ENCODE peak calls at places on chromosomes 13 and 19, in ten cellular contexts. H is AG10803; I is bronchial epithelial cell; E is GM13977; T is CD8-positive, alpha-beta T cell; M is breast epithelium; B is choroid plexus epithelial cell; Y is OCI-LY7; D is fibroblast of mammary gland; N is RWPE1. A is an unnamed sample.

GRCh38 chr19:48568345-48568886 is 16.4 kb downstream of the SULT2B1 start:
- DNase-seq in I (peak), N (peak), B (peak), E (no peak), T (no peak), M (peak), D (peak), Y (no peak), H (peak), A (peak)

GRCh38 chr19:10321417-10321797 is 5.6 kb upstream of the FDX2 start:
- DNase-seq in I (no peak), Y (no peak), T (no peak), D (no peak), E (no peak), N (no peak), M (no peak), B (no peak), H (no peak), A (no peak)

GRCh38 chr13:113898391-113898790 is 34.5 kb upstream of the GAS6 start:
- DNase-seq in I (no peak), H (no peak), M (peak), Y (no peak), T (no peak), D (no peak), E (no peak), B (no peak), N (no peak), A (peak)

GRCh38 chr19:35216026-35216832 is 12.3 kb downstream of the FAM187B start:
- DNase-seq in D (peak), E (no peak), T (no peak), I (peak), H (peak), B (peak), Y (peak), M (no peak), N (no peak), A (no peak)

GRCh38 chr13:94920578-94920977 is 208.2 kb upstream of the SOX21 start:
- DNase-seq in N (no peak), B (no peak), D (no peak), Y (no peak), H (no peak), I (no peak), E (no peak), T (no peak), M (no peak), A (no peak)

GRCh38 chr19:47762615-47763308 is 15.7 kb upstream of the SELENOW start:
- DNase-seq in D (peak), B (peak), T (no peak), M (no peak), I (no peak), N (no peak), H (no peak), E (no peak), Y (no peak), A (no peak)

GRCh38 chr19:2761876-2762782 is 20.9 kb downstream of the SGTA start:
- DNase-seq in I (no peak), T (no peak), E (no peak), D (no peak), Y (no peak), B (no peak), N (no peak), H (no peak), M (no peak), A (no peak)

GRCh38 chr13:98813993-98814392 is 61.5 kb upstream of the SLC15A1 start:
- DNase-seq in T (no peak), M (no peak), I (peak), B (no peak), H (no peak), Y (no peak), D (peak), E (no peak), N (no peak), A (no peak)

GRCh38 chr19:3575949-3576673 is 3.4 kb downstream of the HMG20B start:
- DNase-seq in E (no peak), B (no peak), M (no peak), H (no peak), D (no peak), I (no peak), Y (no peak), T (no peak), N (no peak), A (no peak)

GRCh38 chr13:106418556-106418955 is 116.9 kb downstream of the EFNB2 start:
- DNase-seq in I (peak), M (no peak), D (peak), E (no peak), T (no peak), N (no peak), Y (no peak), B (no peak), H (peak), A (no peak)

GRCh38 chr13:95023405-95023804 is 277.8 kb downstream of the ABCC4 start:
- DNase-seq in T (no peak), N (peak), D (peak), H (no peak), E (no peak), Y (no peak), B (no peak), I (peak), M (no peak), A (no peak)

GRCh38 chr19:3135961-3136683 is at the start of gene GNA15:
- DNase-seq in N (peak), M (peak), I (peak), T (no peak), H (no peak), D (no peak), Y (no peak), E (peak), B (no peak), A (no peak)

GRCh38 chr13:94050039-94050438 is 429.4 kb downstream of the DCT start:
- DNase-seq in N (no peak), I (no peak), D (no peak), E (no peak), Y (no peak), H (no peak), T (no peak), B (no peak), M (no peak), A (no peak)

GRCh38 chr13:110713981-110714797 is 689 bp downstream of the ING1 start:
- DNase-seq in B (peak), H (no peak), M (peak), T (peak), Y (peak), E (peak), I (peak), N (peak), D (peak), A (no peak)
- TF ChIP-seq CTCF in B (no peak), H (peak), M (no peak), T (no peak), Y (peak), E (peak), I (peak), N (no peak), D (no peak), A (peak)

GRCh38 chr19:38413416-38413815 is 10.5 kb downstream of the FAM98C start:
- DNase-seq in B (no peak), M (no peak), D (no peak), T (no peak), I (no peak), H (no peak), N (no peak), Y (no peak), E (no peak), A (no peak)

GRCh38 chr19:38420935-38421334 is 5.1 kb downstream of the RASGRP4 start:
- DNase-seq in D (no peak), T (no peak), E (no peak), B (no peak), M (no peak), N (no peak), Y (no peak), H (no peak), I (no peak), A (no peak)

GRCh38 chr19:38421856-38422255 is 4.2 kb downstream of the RASGRP4 start:
- DNase-seq in I (no peak), H (no peak), D (no peak), M (no peak), T (no peak), B (no peak), N (no peak), E (no peak), Y (no peak), A (no peak)

GRCh38 chr19:38417146-38417543 is 8.9 kb downstream of the RASGRP4 start:
- DNase-seq in I (no peak), H (no peak), T (no peak), D (no peak), N (no peak), Y (no peak), B (no peak), M (no peak), E (no peak), A (no peak)

DNA sequence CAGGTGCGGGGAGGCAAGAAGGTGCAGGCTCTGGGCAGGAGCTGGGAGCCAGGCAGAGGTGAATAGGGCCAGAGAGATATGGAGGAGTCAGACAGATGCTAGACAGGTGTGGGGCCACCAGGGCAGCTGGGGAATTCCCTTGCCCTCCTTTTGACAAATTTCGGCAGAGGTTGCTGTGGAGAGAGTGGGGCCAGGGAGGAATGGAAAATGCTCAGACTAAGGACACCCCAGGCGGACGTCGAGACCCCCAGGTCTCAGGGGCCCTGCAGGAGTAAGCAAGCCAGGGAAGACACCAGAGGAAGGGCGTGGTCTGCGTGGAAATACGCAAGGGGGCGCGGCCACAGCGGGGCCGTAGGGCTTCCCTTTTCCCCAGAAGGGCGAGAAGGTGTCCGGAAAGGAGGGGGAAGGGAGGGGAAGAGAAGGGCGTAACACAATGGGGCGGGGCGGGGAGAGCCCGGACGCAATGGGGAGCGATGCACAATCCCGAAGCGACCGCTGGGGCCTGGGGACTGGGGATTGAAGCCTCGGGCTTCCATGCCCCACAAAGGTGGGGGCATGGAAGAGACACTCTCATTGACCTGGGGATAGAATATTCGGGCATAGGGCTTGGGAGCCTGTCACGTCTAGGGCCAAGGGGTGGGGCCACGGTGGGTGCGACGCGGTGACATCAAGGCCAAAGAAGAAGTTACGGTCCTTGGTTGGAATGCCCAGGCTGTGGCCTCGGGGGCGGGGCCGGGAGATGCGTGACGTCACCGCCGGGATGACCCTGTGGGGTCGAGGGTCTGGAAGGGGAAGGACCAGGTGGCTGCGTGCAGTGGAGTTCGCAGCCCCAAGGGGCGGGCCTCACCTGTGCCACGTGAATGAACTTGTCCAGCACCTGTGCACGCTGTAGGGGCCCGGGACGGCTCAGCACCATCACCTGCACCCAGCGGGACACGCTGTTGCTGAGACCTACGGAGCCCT is 8.2 kb downstream of the RASGRP4 start:
- DNase-seq in E (peak), T (no peak), N (peak), D (no peak), I (peak), B (no peak), H (no peak), M (no peak), Y (peak), A (no peak)
- TF ChIP-seq CTCF in E (no peak), T (no peak), N (no peak), D (no peak), I (no peak), B (no peak), H (no peak), M (no peak), Y (no peak), A (no peak)

GRCh38 chr13:41311607-41312500 is 787 bp downstream of the NAA16 start:
- DNase-seq in D (peak), M (no peak), Y (peak), T (peak), H (peak), E (peak), B (peak), I (peak), N (peak), A (no peak)

GRCh38 chr13:41313117-41313516 is 2.0 kb downstream of the NAA16 start:
- DNase-seq in M (no peak), Y (no peak), H (no peak), B (no peak), E (no peak), I (no peak), D (no peak), T (no peak), N (no peak), A (no peak)

GRCh38 chr13:41308241-41308640 is 2.8 kb upstream of the NAA16 start:
- DNase-seq in H (no peak), T (no peak), M (no peak), B (no peak), E (no peak), I (no peak), Y (no peak), D (no peak), N (no peak), A (no peak)

GRCh38 chr13:41313659-41314197 is 2.7 kb downstream of the NAA16 start:
- DNase-seq in M (no peak), E (no peak), D (no peak), N (no peak), T (no peak), H (no peak), I (no peak), B (no peak), Y (no peak), A (no peak)

GRCh38 chr13:41310963-41311606 is at the start of gene NAA16:
- DNase-seq in M (peak), N (peak), E (peak), B (peak), T (peak), Y (peak), D (peak), H (peak), I (peak), A (peak)
- TF ChIP-seq CTCF in M (no peak), N (no peak), E (no peak), B (no peak), T (no peak), Y (peak), D (no peak), H (no peak), I (no peak), A (peak)

GRCh38 chr19:53881482-53882390 is at the start of gene PRKCG:
- DNase-seq in Y (no peak), T (peak), H (no peak), M (no peak), E (peak), N (no peak), I (no peak), D (no peak), B (no peak), A (no peak)
- TF ChIP-seq CTCF in Y (peak), T (peak), H (peak), M (no peak), E (peak), N (peak), I (peak), D (no peak), B (peak), A (peak)

GRCh38 chr13:101545521-101545920 is 93.0 kb downstream of the ITGBL1 start:
- DNase-seq in B (peak), I (no peak), Y (no peak), H (no peak), D (no peak), T (no peak), E (no peak), M (no peak), N (no peak), A (no peak)
- TF ChIP-seq CTCF in B (peak), I (no peak), Y (no peak), H (peak), D (peak), T (no peak), E (no peak), M (no peak), N (no peak), A (peak)

GRCh38 chr13:30255696-30256095 is 51.7 kb downstream of the KATNAL1 start:
- DNase-seq in E (no peak), B (no peak), H (no peak), N (peak), I (peak), M (no peak), T (no peak), Y (no peak), D (peak), A (no peak)
- TF ChIP-seq CTCF in E (no peak), B (peak), H (peak), N (peak), I (peak), M (no peak), T (no peak), Y (peak), D (peak), A (no peak)

GRCh38 chr13:44576396-44577235 is 486 bp upstream of the TSC22D1 start:
- DNase-seq in N (peak), Y (peak), E (peak), D (no peak), H (no peak), B (no peak), M (no peak), I (no peak), T (peak), A (peak)
- TF ChIP-seq CTCF in N (no peak), Y (no peak), E (no peak), D (no peak), H (no peak), B (no peak), M (no peak), I (no peak), T (no peak), A (no peak)

GRCh38 chr13:79211377-79211776 is 194.7 kb downstream of the RBM26 start:
- DNase-seq in M (no peak), D (no peak), E (no peak), H (no peak), B (no peak), Y (no peak), T (no peak), N (no peak), I (no peak), A (no peak)
- TF ChIP-seq CTCF in M (no peak), D (no peak), E (no peak), H (no peak), B (no peak), Y (no peak), T (no peak), N (no peak), I (no peak), A (no peak)

DNA sequence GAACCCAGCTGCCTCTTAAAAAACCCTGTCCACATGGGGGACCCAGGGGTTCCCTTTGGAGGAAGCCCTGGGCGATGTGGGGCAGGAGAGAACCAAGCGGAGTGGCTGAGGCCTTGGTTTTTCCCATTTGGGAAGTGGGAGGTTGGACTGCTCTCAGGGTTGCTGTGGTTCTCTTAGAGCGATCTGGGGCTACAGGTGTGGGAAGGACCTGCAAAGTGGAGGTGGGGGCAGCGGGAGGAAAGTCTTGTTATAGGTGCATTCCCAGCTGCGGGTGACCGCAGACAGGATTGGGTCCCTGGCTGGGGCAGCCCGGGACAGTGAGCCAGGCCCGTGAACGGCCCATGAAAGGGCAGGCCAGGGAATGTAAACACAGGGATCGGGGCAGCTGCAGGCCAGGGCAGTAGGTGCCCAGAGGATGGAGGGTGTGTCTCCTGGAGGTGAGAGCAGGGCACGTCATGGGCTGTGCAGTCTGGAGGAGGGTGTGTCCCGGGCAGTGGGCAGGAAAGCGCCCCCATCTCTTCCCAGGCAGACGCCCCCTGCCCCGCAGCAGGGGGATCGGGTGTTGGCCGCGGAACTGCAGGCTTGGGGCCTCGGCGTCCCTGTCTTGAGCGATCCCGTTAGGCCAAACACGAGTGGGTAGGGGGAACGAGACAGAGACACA is 767 bp downstream of the SLC25A23 start:
- DNase-seq in N (peak), H (no peak), Y (peak), D (no peak), T (no peak), M (no peak), B (no peak), I (no peak), E (no peak), A (no peak)
- TF ChIP-seq CTCF in N (no peak), H (no peak), Y (peak), D (no peak), T (no peak), M (no peak), B (no peak), I (no peak), E (no peak), A (no peak)

A was measured in osteocyte.